ENCODE peak calls at places on chromosomes 11 and 22, in five cellular contexts. G is sigmoid colon, P is astrocyte of the spinal cord, W is left lung, M is bronchial epithelial cell. H is an unnamed sample.

GRCh38 chr22:41197808-41198585 is 7.1 kb upstream of the L3MBTL2 start:
- DNase-seq in G (no peak), P (no peak), W (peak), M (peak), H (no peak)

GRCh38 chr11:11163256-11163655 is 189.8 kb downstream of the CSNK2A3 start:
- DNase-seq in G (no peak), P (no peak), W (no peak), M (no peak), H (peak)

GRCh38 chr11:76083563-76084451 is 122.5 kb downstream of the WNT11 start:
- DNase-seq in G (no peak), P (peak), W (no peak), M (no peak), H (peak)

GRCh38 chr11:450809-451451 is 851 bp downstream of the PTDSS2 start:
- DNase-seq in G (peak), P (peak), W (peak), M (peak), H (peak)

GRCh38 chr22:45072322-45072903 is 62.6 kb upstream of the PHF21B start:
- DNase-seq in G (no peak), P (peak), W (no peak), M (peak), H (peak)

GRCh38 chr11:34495239-34495723 is 18.3 kb downstream of the ELF5 start:
- DNase-seq in G (no peak), P (no peak), W (no peak), M (peak), H (no peak)

GRCh38 chr11:79026803-79027445 is 413.9 kb downstream of the TENM4 start:
- DNase-seq in G (no peak), P (peak), W (no peak), M (no peak), H (peak)

GRCh38 chr11:16611395-16612233 is 126.8 kb upstream of the C11orf58 start:
- DNase-seq in G (no peak), P (no peak), W (no peak), M (no peak), H (no peak)

GRCh38 chr11:66856496-66857233 is at the start of gene LRFN4:
- DNase-seq in G (peak), P (no peak), W (peak), M (peak), H (no peak)

GRCh38 chr11:24386551-24387404 is 110.1 kb upstream of the LUZP2 start:
- DNase-seq in G (no peak), P (peak), W (no peak), M (peak), H (peak)

GRCh38 chr22:39343259-39344045 is 6.3 kb upstream of the SYNGR1 start:
- DNase-seq in G (no peak), P (peak), W (no peak), M (peak), H (peak)

GRCh38 chr22:27580311-27580897 is 221.2 kb downstream of the MN1 start:
- DNase-seq in G (no peak), P (no peak), W (no peak), M (no peak), H (peak)

GRCh38 chr11:23554002-23554401 is 693.7 kb upstream of the CCDC179 start:
- DNase-seq in G (no peak), P (no peak), W (no peak), M (peak), H (peak)

GRCh38 chr11:11448626-11449025 is 95.6 kb upstream of the CSNK2A3 start:
- DNase-seq in G (no peak), P (no peak), W (no peak), M (no peak), H (no peak)

GRCh38 chr11:80779907-80780615 is 1339.2 kb upstream of the TENM4 start:
- DNase-seq in G (no peak), P (no peak), W (no peak), M (no peak), H (no peak)

GRCh38 chr11:76602431-76602861 is 68.1 kb downstream of the LRRC32 start:
- DNase-seq in G (no peak), P (no peak), W (no peak), M (no peak), H (peak)

GRCh38 chr11:3049430-3050243 is 7.6 kb downstream of the CARS1 start:
- DNase-seq in G (peak), P (peak), W (peak), M (peak), H (peak)

GRCh38 chr11:20125927-20126326 is 34.3 kb downstream of the DBX1 start:
- DNase-seq in G (no peak), P (peak), W (no peak), M (peak), H (peak)

GRCh38 chr22:22770280-22770871 is 117.2 kb upstream of the IGLL5 start:
- DNase-seq in G (no peak), P (peak), W (no peak), M (peak), H (peak)
- TF ChIP-seq CTCF in G (no peak), P (peak), W (peak), M (peak), H (peak)

DNA sequence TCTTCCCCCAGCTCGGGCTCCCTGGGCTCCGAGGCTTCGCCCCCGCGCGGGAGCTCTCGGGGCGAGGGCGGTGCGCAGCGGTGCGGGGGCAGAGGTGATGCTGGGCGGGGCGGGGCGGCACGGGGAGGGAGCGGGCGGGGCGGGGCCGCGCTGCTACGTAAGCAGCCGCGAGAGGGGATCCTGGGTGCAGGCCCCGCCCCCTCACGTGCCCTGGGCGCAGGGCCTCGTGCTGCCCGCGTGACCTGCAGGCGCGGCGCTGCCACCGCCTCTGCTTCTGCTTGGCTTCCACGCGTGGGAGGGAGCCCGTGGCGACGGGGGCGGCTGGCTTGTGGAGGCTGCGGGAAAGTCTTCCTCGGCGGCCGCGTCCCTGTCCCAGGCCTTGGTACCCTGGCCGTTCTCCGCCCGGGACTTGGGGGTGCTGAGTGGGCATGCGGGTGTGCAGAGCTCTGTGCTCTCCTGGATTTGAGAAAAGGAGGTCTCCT is 132.6 kb upstream of the HSD17B12 start:
- DNase-seq in G (no peak), P (no peak), W (no peak), M (no peak), H (peak)
- H3K4me3 ChIP-seq in G (no peak), P (no peak), W (no peak), M (peak), H (no peak)

DNA sequence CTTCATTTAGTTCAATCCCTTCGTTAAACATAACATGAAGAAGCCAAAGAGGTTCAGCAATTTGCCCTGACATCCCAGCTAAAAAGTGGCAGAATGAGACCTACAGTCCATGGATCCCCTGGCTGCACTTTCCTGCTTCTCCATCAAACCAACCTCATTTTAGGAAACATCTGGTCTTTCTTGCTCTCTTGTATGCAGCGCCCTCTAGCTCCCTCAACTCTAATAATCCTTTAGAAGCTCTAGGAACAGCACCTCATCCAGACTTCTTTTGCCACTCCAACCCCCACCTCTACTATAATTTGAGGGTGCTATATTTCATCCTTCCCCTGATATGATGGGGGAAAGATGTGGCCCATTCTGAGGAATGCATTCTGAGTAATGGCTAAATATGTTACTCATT is 7.4 kb downstream of the CNTF start:
- DNase-seq in G (no peak), P (peak), W (no peak), M (peak), H (peak)
- TF ChIP-seq CTCF in G (no peak), P (peak), W (peak), M (peak), H (peak)

GRCh38 chr22:49657974-49658550 is 169.6 kb downstream of the BRD1 start:
- DNase-seq in G (peak), P (no peak), W (no peak), M (no peak), H (no peak)

GRCh38 chr22:49657275-49657973 is 170.2 kb downstream of the BRD1 start:
- DNase-seq in G (peak), P (no peak), W (peak), M (no peak), H (no peak)

GRCh38 chr22:49658902-49659280 is 168.8 kb downstream of the BRD1 start:
- DNase-seq in G (no peak), P (no peak), W (no peak), M (no peak), H (no peak)

GRCh38 chr22:49655168-49655812 is 172.4 kb downstream of the BRD1 start:
- DNase-seq in G (no peak), P (no peak), W (peak), M (no peak), H (no peak)

DNA sequence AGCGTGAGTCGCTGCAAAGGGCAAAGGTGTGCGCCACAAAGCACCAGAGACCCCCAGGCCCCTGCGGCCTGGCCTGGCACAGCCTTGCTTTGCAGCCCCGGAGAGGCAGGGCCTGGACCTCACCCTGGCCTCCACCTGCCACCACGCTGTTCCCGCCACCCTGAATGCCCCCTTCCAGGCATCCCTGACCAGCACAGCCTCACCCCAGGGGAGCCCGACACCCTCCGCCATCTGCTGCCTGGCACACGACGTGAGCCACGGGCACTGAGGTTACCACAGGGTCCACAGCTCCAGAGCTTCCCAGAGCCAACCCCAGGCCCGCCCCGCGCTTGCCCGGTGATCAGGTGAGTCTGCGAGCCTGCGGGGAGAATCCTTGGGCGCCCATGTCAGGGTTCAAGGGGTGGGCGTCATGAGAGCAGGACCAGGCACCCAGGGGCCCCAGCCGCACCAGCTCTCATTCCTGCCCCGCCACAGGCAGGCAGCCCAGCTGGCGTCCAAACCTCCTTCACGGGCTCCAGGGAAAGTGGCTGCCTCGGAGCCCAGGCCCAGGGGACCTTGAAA is 171.3 kb downstream of the BRD1 start:
- DNase-seq in G (no peak), P (no peak), W (peak), M (no peak), H (no peak)
- H3K4me3 ChIP-seq in G (no peak), P (no peak), W (peak), M (no peak), H (no peak)

H was measured in fibroblast of mammary gland.